ENCODE peak calls at places on chromosomes 7 and 10, in seven cellular contexts. One of them, this sample, is unnamed.

GRCh38 chr10:71974489-71975011 is 10.4 kb downstream of the CHST3 start:
- DNase-seq in MCF 10A: peak; percentile 81
- DNase-seq in EH: peak; percentile 80
- DNase-seq in ecto neural progenitor cell: no peak
- DNase-seq in glutamatergic neuron: no peak
- DNase-seq in amniotic stem cell: peak; percentile 63
- DNase-seq in GM23248: peak; percentile 96
- DNase-seq in this sample: peak; percentile 78

GRCh38 chr7:105905209-105905910 is 29.0 kb upstream of the ATXN7L1 start:
- DNase-seq in glutamatergic neuron: no peak
- DNase-seq in EH: no peak
- DNase-seq in ecto neural progenitor cell: no peak
- DNase-seq in MCF 10A: no peak
- DNase-seq in amniotic stem cell: no peak
- DNase-seq in GM23248: no peak
- DNase-seq in this sample: no peak

GRCh38 chr7:48090095-48090805 is 1.2 kb downstream of the UPP1 start:
- DNase-seq in GM23248: peak; percentile 11
- DNase-seq in ecto neural progenitor cell: peak; percentile 60
- DNase-seq in MCF 10A: peak; percentile 47
- DNase-seq in glutamatergic neuron: peak; percentile 30
- DNase-seq in EH: peak; percentile 51
- DNase-seq in amniotic stem cell: no peak
- DNase-seq in this sample: peak; percentile 28

GRCh38 chr10:102475451-102476040 is 24.2 kb upstream of the C10orf95 start:
- DNase-seq in glutamatergic neuron: no peak
- DNase-seq in ecto neural progenitor cell: no peak
- DNase-seq in GM23248: no peak
- DNase-seq in EH: no peak
- DNase-seq in MCF 10A: no peak
- DNase-seq in amniotic stem cell: no peak
- DNase-seq in this sample: no peak

GRCh38 chr10:24503627-24504320 is 219.9 kb downstream of the ARHGAP21 start:
- DNase-seq in ecto neural progenitor cell: no peak
- DNase-seq in amniotic stem cell: no peak
- DNase-seq in glutamatergic neuron: peak; percentile 65
- DNase-seq in EH: peak; percentile 57
- DNase-seq in GM23248: peak; percentile 56
- DNase-seq in MCF 10A: peak; percentile 81
- DNase-seq in this sample: peak; percentile 58

GRCh38 chr7:24214670-24215069 is 69.3 kb upstream of the NPY start:
- DNase-seq in ecto neural progenitor cell: no peak
- DNase-seq in amniotic stem cell: no peak
- DNase-seq in EH: no peak
- DNase-seq in GM23248: no peak
- DNase-seq in MCF 10A: no peak
- DNase-seq in glutamatergic neuron: no peak
- DNase-seq in this sample: no peak

GRCh38 chr7:80302078-80302477 is 167.4 kb downstream of the GNAI1 start:
- DNase-seq in GM23248: no peak
- DNase-seq in EH: no peak
- DNase-seq in ecto neural progenitor cell: no peak
- DNase-seq in MCF 10A: no peak
- DNase-seq in glutamatergic neuron: no peak
- DNase-seq in amniotic stem cell: no peak
- DNase-seq in this sample: no peak

GRCh38 chr10:113240736-113241135 is 290.7 kb downstream of the TCF7L2 start:
- DNase-seq in EH: no peak
- DNase-seq in GM23248: no peak
- DNase-seq in ecto neural progenitor cell: no peak
- DNase-seq in MCF 10A: no peak
- DNase-seq in glutamatergic neuron: no peak
- DNase-seq in amniotic stem cell: no peak
- DNase-seq in this sample: no peak

GRCh38 chr7:48426966-48427555 is 255.8 kb downstream of the ABCA13 start:
- DNase-seq in amniotic stem cell: no peak
- DNase-seq in glutamatergic neuron: no peak
- DNase-seq in EH: peak; percentile 32
- DNase-seq in GM23248: peak; percentile 25
- DNase-seq in ecto neural progenitor cell: no peak
- DNase-seq in MCF 10A: peak; percentile 50
- DNase-seq in this sample: peak; percentile 21

GRCh38 chr10:14812271-14812670 is 25.6 kb downstream of the CDNF start:
- DNase-seq in ecto neural progenitor cell: no peak
- DNase-seq in EH: peak; percentile 11
- DNase-seq in glutamatergic neuron: no peak
- DNase-seq in amniotic stem cell: no peak
- DNase-seq in GM23248: no peak
- DNase-seq in MCF 10A: no peak
- DNase-seq in this sample: peak; percentile 18

GRCh38 chr7:123627859-123628258 is 26.2 kb downstream of the ASB15 start:
- DNase-seq in EH: no peak
- DNase-seq in GM23248: no peak
- DNase-seq in ecto neural progenitor cell: no peak
- DNase-seq in MCF 10A: no peak
- DNase-seq in glutamatergic neuron: no peak
- DNase-seq in amniotic stem cell: no peak
- DNase-seq in this sample: no peak

GRCh38 chr7:8441106-8441590 is 7.7 kb downstream of the NXPH1 start:
- DNase-seq in glutamatergic neuron: no peak
- DNase-seq in MCF 10A: no peak
- DNase-seq in GM23248: no peak
- DNase-seq in EH: no peak
- DNase-seq in ecto neural progenitor cell: no peak
- DNase-seq in amniotic stem cell: no peak
- DNase-seq in this sample: no peak

GRCh38 chr7:659306-659847 is 67.1 kb upstream of the DNAAF5 start:
- DNase-seq in amniotic stem cell: no peak
- DNase-seq in MCF 10A: no peak
- DNase-seq in glutamatergic neuron: no peak
- DNase-seq in EH: no peak
- DNase-seq in ecto neural progenitor cell: no peak
- DNase-seq in GM23248: no peak
- DNase-seq in this sample: no peak

GRCh38 chr7:43602271-43602670 is 19.4 kb downstream of the STK17A start:
- DNase-seq in MCF 10A: no peak
- DNase-seq in GM23248: peak; percentile 26
- DNase-seq in ecto neural progenitor cell: no peak
- DNase-seq in glutamatergic neuron: no peak
- DNase-seq in amniotic stem cell: no peak
- DNase-seq in EH: no peak
- DNase-seq in this sample: no peak

GRCh38 chr10:127739908-127740307 is 2.9 kb downstream of the FOXI2 start:
- DNase-seq in ecto neural progenitor cell: no peak
- DNase-seq in glutamatergic neuron: no peak
- DNase-seq in EH: no peak
- DNase-seq in amniotic stem cell: no peak
- DNase-seq in MCF 10A: no peak
- DNase-seq in GM23248: no peak
- DNase-seq in this sample: no peak

GRCh38 chr7:140260767-140261486 is 84.1 kb upstream of the KDM7A start:
- DNase-seq in ecto neural progenitor cell: no peak
- DNase-seq in amniotic stem cell: no peak
- DNase-seq in EH: no peak
- DNase-seq in glutamatergic neuron: no peak
- DNase-seq in GM23248: no peak
- DNase-seq in MCF 10A: no peak
- DNase-seq in this sample: no peak

GRCh38 chr10:110820321-110820814 is 51.4 kb upstream of the PDCD4 start:
- DNase-seq in MCF 10A: no peak
- DNase-seq in ecto neural progenitor cell: no peak
- DNase-seq in amniotic stem cell: no peak
- DNase-seq in EH: peak; percentile 62
- DNase-seq in glutamatergic neuron: no peak
- DNase-seq in GM23248: peak; percentile 42
- DNase-seq in this sample: no peak

GRCh38 chr10:91838199-91838598 is 40.0 kb downstream of the TNKS2 start:
- DNase-seq in GM23248: no peak
- DNase-seq in amniotic stem cell: no peak
- DNase-seq in MCF 10A: no peak
- DNase-seq in ecto neural progenitor cell: no peak
- DNase-seq in EH: no peak
- DNase-seq in glutamatergic neuron: no peak
- DNase-seq in this sample: no peak

GRCh38 chr7:77266162-77266807 is 66.7 kb upstream of the FGL2 start:
- DNase-seq in MCF 10A: no peak
- DNase-seq in glutamatergic neuron: no peak
- DNase-seq in EH: no peak
- DNase-seq in ecto neural progenitor cell: no peak
- DNase-seq in amniotic stem cell: no peak
- DNase-seq in GM23248: no peak
- DNase-seq in this sample: no peak

GRCh38 chr7:39357648-39358047 is 208.6 kb upstream of the YAE1 start:
- DNase-seq in EH: no peak
- DNase-seq in glutamatergic neuron: peak; percentile 52
- DNase-seq in MCF 10A: no peak
- DNase-seq in ecto neural progenitor cell: peak; percentile 54
- DNase-seq in amniotic stem cell: no peak
- DNase-seq in GM23248: no peak
- DNase-seq in this sample: no peak

GRCh38 chr7:140456627-140457051 is 22.7 kb downstream of the MKRN1 start:
- DNase-seq in EH: no peak
- DNase-seq in ecto neural progenitor cell: no peak
- DNase-seq in glutamatergic neuron: no peak
- DNase-seq in MCF 10A: no peak
- DNase-seq in amniotic stem cell: no peak
- DNase-seq in GM23248: no peak
- DNase-seq in this sample: no peak

GRCh38 chr7:73351447-73352167 is 23.6 kb downstream of the FKBP6 start:
- DNase-seq in MCF 10A: no peak
- DNase-seq in amniotic stem cell: no peak
- DNase-seq in EH: peak; percentile 4
- DNase-seq in glutamatergic neuron: no peak
- DNase-seq in GM23248: no peak
- DNase-seq in ecto neural progenitor cell: no peak
- DNase-seq in this sample: no peak

GRCh38 chr7:47461161-47461560 is 120.8 kb downstream of the TNS3 start:
- DNase-seq in ecto neural progenitor cell: no peak
- DNase-seq in amniotic stem cell: no peak
- DNase-seq in MCF 10A: no peak
- DNase-seq in glutamatergic neuron: no peak
- DNase-seq in GM23248: peak; percentile 62
- DNase-seq in EH: peak; percentile 82
- DNase-seq in this sample: peak; percentile 72

GRCh38 chr7:23469150-23469960 is 936 bp downstream of the IGF2BP3 start:
- DNase-seq in EH: no peak
- DNase-seq in MCF 10A: peak; percentile 9
- DNase-seq in amniotic stem cell: no peak
- DNase-seq in ecto neural progenitor cell: peak; percentile 60
- DNase-seq in GM23248: peak; percentile 60
- DNase-seq in glutamatergic neuron: peak; percentile 68
- DNase-seq in this sample: no peak

GRCh38 chr10:44830022-44830421 is 81.1 kb upstream of the TMEM72 start:
- DNase-seq in amniotic stem cell: no peak
- DNase-seq in EH: peak; percentile 76
- DNase-seq in glutamatergic neuron: no peak
- DNase-seq in MCF 10A: no peak
- DNase-seq in ecto neural progenitor cell: no peak
- DNase-seq in GM23248: peak; percentile 69
- DNase-seq in this sample: peak; percentile 45

GRCh38 chr10:62050941-62051433 is 149.5 kb downstream of the ARID5B start:
- DNase-seq in amniotic stem cell: peak; percentile 84
- DNase-seq in MCF 10A: peak; percentile 90
- DNase-seq in glutamatergic neuron: no peak
- DNase-seq in EH: peak; percentile 96
- DNase-seq in GM23248: peak; percentile 96
- DNase-seq in ecto neural progenitor cell: no peak
- DNase-seq in this sample: peak; percentile 97

GRCh38 chr7:85191383-85191782 is 4.5 kb upstream of the SEMA3D start:
- DNase-seq in glutamatergic neuron: no peak
- DNase-seq in amniotic stem cell: no peak
- DNase-seq in MCF 10A: peak; percentile 19
- DNase-seq in ecto neural progenitor cell: no peak
- DNase-seq in EH: peak; percentile 48
- DNase-seq in GM23248: peak; percentile 54
- DNase-seq in this sample: peak; percentile 43

GRCh38 chr10:127740596-127740995 is 3.6 kb downstream of the FOXI2 start:
- DNase-seq in amniotic stem cell: no peak
- DNase-seq in glutamatergic neuron: no peak
- DNase-seq in MCF 10A: peak; percentile 38
- DNase-seq in GM23248: peak; percentile 3
- DNase-seq in EH: no peak
- DNase-seq in ecto neural progenitor cell: no peak
- DNase-seq in this sample: no peak

GRCh38 chr10:120208488-120208887 is 248.5 kb upstream of the PLPP4 start:
- DNase-seq in ecto neural progenitor cell: no peak
- DNase-seq in amniotic stem cell: no peak
- DNase-seq in EH: no peak
- DNase-seq in glutamatergic neuron: no peak
- DNase-seq in GM23248: no peak
- DNase-seq in MCF 10A: no peak
- DNase-seq in this sample: no peak

GRCh38 chr10:35690534-35690933 is 48.4 kb upstream of the FZD8 start:
- DNase-seq in MCF 10A: no peak
- DNase-seq in GM23248: no peak
- DNase-seq in amniotic stem cell: no peak
- DNase-seq in ecto neural progenitor cell: no peak
- DNase-seq in EH: no peak
- DNase-seq in glutamatergic neuron: no peak
- DNase-seq in this sample: no peak

GRCh38 chr7:35758421-35758820 is 42.4 kb upstream of the SEPTIN7 start:
- DNase-seq in EH: peak; percentile 12
- DNase-seq in amniotic stem cell: no peak
- DNase-seq in GM23248: no peak
- DNase-seq in MCF 10A: no peak
- DNase-seq in ecto neural progenitor cell: peak; percentile 62
- DNase-seq in glutamatergic neuron: no peak
- DNase-seq in this sample: no peak

GRCh38 chr10:79146611-79147130 is 77.9 kb downstream of the ZMIZ1 start:
- DNase-seq in MCF 10A: no peak
- DNase-seq in amniotic stem cell: no peak
- DNase-seq in glutamatergic neuron: no peak
- DNase-seq in GM23248: peak; percentile 65
- DNase-seq in EH: no peak
- DNase-seq in ecto neural progenitor cell: no peak
- DNase-seq in this sample: peak; percentile 52

GRCh38 chr10:49110684-49111319 is 4.5 kb downstream of the VSTM4 start:
- DNase-seq in glutamatergic neuron: no peak
- DNase-seq in ecto neural progenitor cell: no peak
- DNase-seq in MCF 10A: no peak
- DNase-seq in GM23248: no peak
- DNase-seq in amniotic stem cell: no peak
- DNase-seq in EH: no peak
- DNase-seq in this sample: no peak